ENCODE peak calls at places on chromosomes 7 and 10, in six cellular contexts. T is IMR-90, S is esophagus squamous epithelium, K is uterus, H is A549, R is Peyer's patch. A is an unnamed sample.
A peak's percentile ranks its signal among the peaks of the same experiment; 100 is the strongest.

GRCh38 chr7:98116656-98117461 is 10.2 kb downstream of the LMTK2 start:
- DNase-seq in H (peak; percentile 49), K (no peak), T (peak; percentile 75), S (no peak), R (no peak), A (no peak)

GRCh38 chr10:118692911-118693310 is 61.9 kb downstream of the CACUL1 start:
- DNase-seq in H (no peak), T (peak; percentile 94), R (no peak), K (no peak), S (no peak), A (peak; percentile 31)

GRCh38 chr10:60732240-60733188 is 45.8 kb upstream of the CDK1 start:
- DNase-seq in H (no peak), S (no peak), T (no peak), K (no peak), R (peak; percentile 69), A (no peak)

GRCh38 chr10:31724296-31724695 is 204.3 kb downstream of the ARHGAP12 start:
- DNase-seq in R (no peak), S (no peak), K (no peak), H (no peak), T (no peak), A (no peak)

GRCh38 chr7:93211228-93211818 is 14.9 kb downstream of the HEPACAM2 start:
- DNase-seq in S (no peak), H (no peak), T (no peak), K (no peak), R (no peak), A (no peak)

GRCh38 chr7:27184342-27185012 is 555 bp downstream of the HOXA11 start:
- DNase-seq in K (peak; percentile 38), H (peak; percentile 51), T (peak; percentile 27), R (peak; percentile 68), S (no peak), A (no peak)

GRCh38 chr10:11547111-11547625 is 64.3 kb downstream of the USP6NL start:
- DNase-seq in S (no peak), R (no peak), T (no peak), K (no peak), H (no peak), A (no peak)

GRCh38 chr7:4714767-4715384 is 32.8 kb downstream of the FOXK1 start:
- DNase-seq in K (no peak), S (no peak), T (no peak), R (no peak), H (no peak), A (no peak)

GRCh38 chr10:59099536-59099935 is 76.9 kb upstream of the PHYHIPL start:
- DNase-seq in S (no peak), R (no peak), H (no peak), T (no peak), K (peak; percentile 15), A (no peak)

GRCh38 chr10:406976-407375 is 271.7 kb downstream of the ZMYND11 start:
- DNase-seq in S (no peak), T (no peak), H (no peak), R (no peak), K (no peak), A (no peak)

GRCh38 chr10:80474597-80474910 is 20.4 kb downstream of the TSPAN14 start:
- DNase-seq in K (no peak), T (no peak), S (no peak), H (no peak), R (no peak), A (no peak)

GRCh38 chr7:44368455-44368854 is 43.1 kb upstream of the CAMK2B start:
- DNase-seq in H (no peak), S (no peak), T (no peak), R (no peak), K (no peak), A (no peak)

GRCh38 chr10:71077143-71077581 is 135.2 kb upstream of the UNC5B start:
- DNase-seq in R (peak; percentile 28), K (no peak), H (no peak), S (no peak), T (no peak), A (no peak)

GRCh38 chr7:53113424-53113823 is 78.0 kb downstream of the POM121L12 start:
- DNase-seq in R (no peak), T (no peak), K (no peak), H (no peak), S (no peak), A (no peak)

GRCh38 chr7:158268851-158269535 is 318.6 kb downstream of the PTPRN2 start:
- DNase-seq in S (no peak), K (no peak), H (no peak), T (no peak), R (peak; percentile 82), A (no peak)

GRCh38 chr7:132790104-132790503 is 213.8 kb upstream of the PLXNA4 start:
- DNase-seq in S (no peak), T (no peak), H (no peak), R (no peak), K (no peak), A (no peak)

GRCh38 chr7:802500-803242 is 29.6 kb upstream of the SUN1 start:
- DNase-seq in K (no peak), H (no peak), S (no peak), R (no peak), T (no peak), A (no peak)

GRCh38 chr7:95045236-95045923 is 138.0 kb downstream of the PPP1R9A start:
- DNase-seq in R (no peak), H (peak; percentile 50), K (no peak), S (no peak), T (no peak), A (no peak)

GRCh38 chr7:154353385-154353784 is 301.2 kb downstream of the DPP6 start:
- DNase-seq in K (no peak), T (no peak), R (no peak), S (no peak), H (no peak), A (no peak)

GRCh38 chr7:50644586-50644985 is 79.4 kb upstream of the DDC start:
- DNase-seq in K (no peak), S (no peak), H (no peak), T (no peak), R (no peak), A (no peak)

GRCh38 chr7:109793-110556 is 82.4 kb upstream of the FAM20C start:
- DNase-seq in R (no peak), S (no peak), H (no peak), T (no peak), K (no peak), A (no peak)

GRCh38 chr10:5591336-5591824 is 66.6 kb downstream of the CALML3 start:
- DNase-seq in S (no peak), K (no peak), R (no peak), T (no peak), H (no peak), A (no peak)

GRCh38 chr10:69337312-69338132 is 59.2 kb downstream of the HK1 start:
- DNase-seq in H (no peak), K (no peak), S (no peak), T (peak; percentile 86), R (peak; percentile 39), A (no peak)

GRCh38 chr7:23261843-23262452 is 15.4 kb downstream of the GPNMB start:
- DNase-seq in T (peak; percentile 67), R (peak; percentile 59), K (peak; percentile 44), S (no peak), H (peak; percentile 76), A (peak; percentile 86)

GRCh38 chr10:118041316-118041715 is 5.4 kb downstream of the RAB11FIP2 start:
- DNase-seq in K (no peak), S (no peak), R (no peak), H (no peak), T (peak; percentile 76), A (no peak)

GRCh38 chr7:124764071-124764846 is 1.3 kb downstream of the GPR37 start:
- DNase-seq in S (no peak), K (no peak), R (no peak), T (peak; percentile 6), H (no peak), A (no peak)

DNA sequence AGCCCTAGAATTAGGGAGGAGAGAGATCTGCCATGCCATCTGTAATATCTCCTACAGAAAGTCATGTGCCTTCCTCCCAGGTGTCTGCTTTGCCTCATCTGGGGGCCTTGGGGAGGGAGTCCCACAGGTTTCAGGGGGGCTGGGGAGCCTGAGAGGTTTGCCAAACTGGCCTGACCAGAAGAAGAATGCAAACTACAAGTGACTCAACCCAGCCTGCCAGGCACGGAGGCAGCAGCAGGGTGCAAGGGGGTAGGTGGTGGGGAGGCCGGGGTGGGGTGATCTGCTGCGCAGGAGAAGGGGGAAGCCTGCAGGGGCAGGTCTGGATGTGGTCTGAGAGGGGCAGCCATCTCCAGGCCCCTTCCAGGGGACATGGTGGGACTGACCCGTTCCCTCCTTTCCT is 9.6 kb upstream of the TRIM8 start:
- DNase-seq in K (no peak), R (no peak), T (no peak), H (no peak), S (no peak), A (no peak)
- TF ChIP-seq POLR2A in K (no peak), R (no peak), T (no peak), H (no peak), S (no peak), A (no peak)

GRCh38 chr10:79185067-79185774 is 116.5 kb downstream of the ZMIZ1 start:
- DNase-seq in S (no peak), T (peak; percentile 41), K (peak; percentile 66), R (no peak), H (no peak), A (no peak)

GRCh38 chr10:79182763-79183467 is 114.1 kb downstream of the ZMIZ1 start:
- DNase-seq in R (peak; percentile 72), S (no peak), H (no peak), T (no peak), K (peak; percentile 70), A (no peak)

GRCh38 chr10:79183468-79183865 is 114.7 kb downstream of the ZMIZ1 start:
- DNase-seq in R (no peak), T (no peak), S (no peak), K (no peak), H (no peak), A (no peak)

GRCh38 chr10:79184649-79185048 is 115.9 kb downstream of the ZMIZ1 start:
- DNase-seq in H (no peak), S (no peak), T (no peak), R (no peak), K (no peak), A (no peak)

GRCh38 chr10:79184141-79184625 is 115.4 kb downstream of the ZMIZ1 start:
- DNase-seq in T (peak; percentile 84), R (peak; percentile 77), H (peak; percentile 83), K (no peak), S (no peak), A (peak; percentile 65)
- TF ChIP-seq POLR2A in T (no peak), R (no peak), H (no peak), K (no peak), S (no peak), A (no peak)

DNA sequence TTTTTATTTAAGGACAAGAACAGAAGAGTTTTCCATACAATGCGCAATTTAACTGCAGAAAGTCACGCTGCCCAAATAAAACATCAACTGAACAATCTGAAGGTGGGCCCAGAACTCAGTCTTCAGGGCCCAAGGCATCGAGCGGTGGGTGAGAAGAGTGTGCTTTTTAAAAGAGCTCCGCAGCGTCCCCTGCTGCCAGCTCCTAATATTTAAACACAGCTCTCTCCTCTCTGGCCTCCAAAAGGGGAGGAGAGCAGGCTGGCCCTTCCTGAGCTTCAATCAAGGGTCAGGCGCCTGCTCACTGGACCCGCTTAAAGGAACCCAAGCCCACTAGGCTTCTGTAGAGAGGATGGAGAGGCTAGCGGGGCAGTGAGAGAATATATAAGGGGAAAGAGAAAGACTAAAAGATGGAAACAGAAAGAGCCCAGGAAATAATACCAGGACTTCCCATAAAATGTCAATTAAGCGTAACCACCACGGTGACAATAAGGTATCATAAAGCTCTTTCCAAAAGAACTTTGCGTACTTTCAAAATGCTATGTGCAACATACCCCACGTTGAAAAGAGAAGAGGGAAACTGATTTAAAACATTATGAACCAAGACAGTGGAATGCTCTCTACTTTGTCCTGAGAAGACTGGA is 2.8 kb downstream of the FAM53B start:
- DNase-seq in T (peak; percentile 64), K (peak; percentile 91), R (peak; percentile 89), H (peak; percentile 71), S (no peak), A (peak; percentile 68)
- TF ChIP-seq POLR2A in T (no peak), K (peak; percentile 24), R (no peak), H (no peak), S (no peak), A (no peak)

GRCh38 chr10:24277277-24277676 is 68.3 kb downstream of the KIAA1217 start:
- DNase-seq in H (no peak), R (no peak), S (no peak), K (no peak), T (no peak), A (no peak)
- TF ChIP-seq POLR2A in H (no peak), R (no peak), S (no peak), K (no peak), T (no peak), A (no peak)